ENCODE peak calls at places on chromosomes 4 and X, in seven cellular contexts. A is activated naive CD4-positive, alpha-beta T cell treated with Interleukin-2 at 50 U/mL for 16 hours; R is K562; Q is tibial artery; B is ACHN; F is GM04504; L is M059J. Y is an unnamed sample.

GRCh38 chrX:119071381-119071780 is 1.4 kb upstream of the CT47C1 start:
- DNase-seq in R (no peak), A (no peak), Q (no peak), B (no peak), F (no peak), L (no peak), Y (no peak)

GRCh38 chrX:15694968-15695451 is 30.4 kb upstream of the CLTRN start:
- DNase-seq in F (no peak), A (no peak), L (no peak), Q (no peak), B (no peak), R (no peak), Y (no peak)

GRCh38 chrX:45801554-45801953 is 600.9 kb upstream of the DIPK2B start:
- DNase-seq in F (no peak), R (peak; percentile 15), B (peak; percentile 47), A (no peak), Q (no peak), L (peak; percentile 66), Y (no peak)

GRCh38 chr4:48767530-48767929 is 12.5 kb downstream of the FRYL start:
- DNase-seq in L (no peak), Q (no peak), R (no peak), A (no peak), B (no peak), F (no peak), Y (no peak)

GRCh38 chr4:186627226-186627865 is 72.0 kb upstream of the MTNR1A start:
- DNase-seq in Q (no peak), F (no peak), L (peak; percentile 68), A (no peak), R (no peak), B (peak; percentile 39), Y (no peak)

GRCh38 chr4:166941629-166942028 is 292.7 kb downstream of the SPOCK3 start:
- DNase-seq in A (no peak), B (no peak), L (peak; percentile 87), R (no peak), F (no peak), Q (no peak), Y (peak; percentile 14)

GRCh38 chrX:16946361-16946964 is at the start of gene REPS2:
- DNase-seq in L (peak; percentile 75), Q (peak; percentile 87), A (peak; percentile 75), B (peak; percentile 55), F (peak; percentile 4), R (peak; percentile 88), Y (no peak)

GRCh38 chr4:2260336-2261109 is 1.4 kb downstream of the MXD4 start:
- DNase-seq in B (no peak), R (no peak), L (no peak), A (no peak), Q (peak; percentile 68), F (no peak), Y (no peak)

GRCh38 chr4:33340168-33340567 is 2620.0 kb downstream of the PCDH7 start:
- DNase-seq in L (peak; percentile 79), A (no peak), R (no peak), B (no peak), F (no peak), Q (no peak), Y (no peak)

GRCh38 chrX:69196666-69197065 is 31.4 kb upstream of the PJA1 start:
- DNase-seq in Q (no peak), A (no peak), F (no peak), B (no peak), R (no peak), L (no peak), Y (no peak)

GRCh38 chrX:41027388-41027787 is 57.9 kb upstream of the USP9X start:
- DNase-seq in L (peak; percentile 78), A (no peak), B (no peak), Q (no peak), F (peak; percentile 53), R (no peak), Y (no peak)

GRCh38 chr4:17188035-17188967 is 289.9 kb upstream of the LDB2 start:
- DNase-seq in Q (no peak), F (no peak), B (no peak), R (no peak), L (no peak), A (no peak), Y (no peak)